ENCODE peak calls at places on chromosome 5, in seven cellular contexts. K is bronchial epithelial cell, X is kidney epithelial cell, B is AG09309, P is tibial artery, A is A549, Z is AG04449. W is an unnamed sample.

GRCh38 chr5:10288600-10289213 is 19.0 kb downstream of the CMBL start:
- DNase-seq in K (peak), B (no peak), A (no peak), P (no peak), X (peak), Z (no peak), W (no peak)

GRCh38 chr5:174723979-174724483 is 351 bp upstream of the MSX2 start:
- DNase-seq in A (peak), X (no peak), B (no peak), P (no peak), K (peak), Z (no peak), W (no peak)

GRCh38 chr5:80254767-80255424 is 952 bp downstream of the SERINC5 start:
- DNase-seq in P (no peak), K (peak), A (no peak), B (no peak), X (no peak), Z (no peak), W (no peak)

GRCh38 chr5:60495644-60496520 is 204.1 kb downstream of the DEPDC1B start:
- DNase-seq in B (no peak), Z (no peak), X (no peak), P (no peak), A (no peak), K (no peak), W (no peak)

GRCh38 chr5:87899109-87900100 is 369.2 kb downstream of the TMEM161B start:
- DNase-seq in X (no peak), P (no peak), K (no peak), B (no peak), Z (no peak), A (no peak), W (no peak)

GRCh38 chr5:149646564-149646963 is 65.3 kb downstream of the ARHGEF37 start:
- DNase-seq in X (no peak), Z (no peak), B (no peak), A (no peak), P (no peak), K (peak), W (no peak)

GRCh38 chr5:164188733-164189148 is 683.3 kb downstream of the MAT2B start:
- DNase-seq in X (no peak), B (no peak), K (no peak), Z (no peak), A (no peak), P (no peak), W (no peak)

GRCh38 chr5:20000416-20000815 is 12.4 kb upstream of the CDH18 start:
- DNase-seq in X (no peak), K (no peak), Z (no peak), B (no peak), A (no peak), P (no peak), W (no peak)

GRCh38 chr5:99060306-99061261 is 131.8 kb upstream of the CHD1 start:
- DNase-seq in X (no peak), P (peak), B (peak), A (peak), Z (no peak), K (peak), W (peak)

GRCh38 chr5:128144491-128144890 is 60.9 kb downstream of the SLC12A2 start:
- DNase-seq in P (no peak), Z (peak), X (peak), K (no peak), B (no peak), A (no peak), W (no peak)

GRCh38 chr5:180209137-180209581 is at the start of gene RASGEF1C:
- DNase-seq in X (no peak), B (no peak), K (peak), Z (no peak), A (peak), P (no peak), W (no peak)

GRCh38 chr5:74370168-74370567 is 270.4 kb downstream of the ENC1 start:
- DNase-seq in P (no peak), B (no peak), K (no peak), X (no peak), A (no peak), Z (no peak), W (no peak)

GRCh38 chr5:43120720-43121564 is at the start of gene ZNF131:
- DNase-seq in X (peak), P (peak), A (peak), K (peak), Z (peak), B (peak), W (peak)

GRCh38 chr5:18761801-18762200 is 1127.5 kb downstream of the TAF11L14 start:
- DNase-seq in P (no peak), Z (no peak), X (no peak), A (no peak), K (peak), B (no peak), W (no peak)

GRCh38 chr5:57435701-57436134 is 46.9 kb downstream of the ACTBL2 start:
- DNase-seq in K (peak), Z (peak), B (peak), A (peak), X (peak), P (no peak), W (peak)

GRCh38 chr5:176952531-176953193 is 53.5 kb upstream of the HK3 start:
- DNase-seq in X (no peak), A (no peak), Z (no peak), P (no peak), K (no peak), B (no peak), W (no peak)

GRCh38 chr5:140253985-140254384 is 48.9 kb downstream of the PFDN1 start:
- DNase-seq in Z (no peak), X (no peak), K (peak), P (no peak), A (peak), B (no peak), W (no peak)

GRCh38 chr5:119275873-119276214 is 80.0 kb upstream of the TNFAIP8 start:
- DNase-seq in P (no peak), Z (no peak), B (no peak), X (no peak), K (no peak), A (no peak), W (no peak)

GRCh38 chr5:169162407-169162806 is 138.5 kb downstream of the SLIT3 start:
- DNase-seq in K (peak), A (no peak), X (no peak), P (no peak), Z (no peak), B (peak), W (peak)

GRCh38 chr5:140112685-140113179 is 1.2 kb upstream of the PURA start:
- DNase-seq in A (no peak), B (no peak), X (no peak), Z (no peak), P (no peak), K (no peak), W (no peak)

GRCh38 chr5:151430731-151431130 is 16.7 kb upstream of the SLC36A1 start:
- DNase-seq in Z (no peak), X (no peak), B (no peak), P (no peak), K (no peak), A (no peak), W (no peak)

GRCh38 chr5:84634256-84634655 is 249.6 kb upstream of the EDIL3 start:
- DNase-seq in Z (no peak), A (no peak), K (peak), X (no peak), P (no peak), B (no peak), W (no peak)

GRCh38 chr5:177162379-177162778 is 28.8 kb downstream of the NSD1 start:
- DNase-seq in Z (no peak), K (peak), P (no peak), A (no peak), B (no peak), X (no peak), W (no peak)

GRCh38 chr5:109852371-109853160 is 162.8 kb downstream of the MAN2A1 start:
- DNase-seq in B (no peak), X (no peak), Z (no peak), P (no peak), K (no peak), A (no peak), W (no peak)

GRCh38 chr5:158953929-158954534 is 145.7 kb downstream of the EBF1 start:
- DNase-seq in K (no peak), B (no peak), X (no peak), A (no peak), P (no peak), Z (no peak), W (no peak)

GRCh38 chr5:146052780-146053179 is 52.6 kb downstream of the PLAC8L1 start:
- DNase-seq in A (no peak), K (no peak), P (no peak), B (no peak), Z (no peak), X (no peak), W (no peak)

GRCh38 chr5:68958428-68958827 is 135.4 kb upstream of the SLC30A5 start:
- DNase-seq in A (no peak), X (no peak), P (no peak), B (no peak), K (no peak), Z (no peak), W (no peak)

GRCh38 chr5:78294250-78295034 is at the start of gene AP3B1:
- DNase-seq in X (peak), B (peak), Z (peak), A (peak), K (peak), P (peak), W (peak)

GRCh38 chr5:160390787-160391696 is 8.8 kb downstream of the FAM200C start:
- DNase-seq in Z (no peak), K (peak), A (peak), B (no peak), X (no peak), P (no peak), W (no peak)

GRCh38 chr5:56861893-56862485 is 46.6 kb downstream of the MAP3K1 start:
- DNase-seq in A (no peak), X (no peak), P (no peak), B (no peak), Z (no peak), K (peak), W (no peak)

GRCh38 chr5:94983861-94984535 is 300.9 kb downstream of the MCTP1 start:
- DNase-seq in Z (peak), X (no peak), A (no peak), P (no peak), B (peak), K (peak), W (no peak)

GRCh38 chr5:180692426-180692825 is 43.0 kb upstream of the FLT4 start:
- DNase-seq in B (no peak), A (no peak), K (no peak), P (no peak), X (no peak), Z (no peak), W (no peak)

GRCh38 chr5:179378116-179378440 is 32.8 kb upstream of the ADAMTS2 start:
- DNase-seq in X (no peak), K (no peak), Z (no peak), P (no peak), B (no peak), A (no peak), W (no peak)

GRCh38 chr5:94432499-94432898 is 185.9 kb downstream of the KIAA0825 start:
- DNase-seq in K (peak), X (no peak), P (no peak), Z (no peak), A (no peak), B (peak), W (no peak)

GRCh38 chr5:139709587-139710369 is 61.6 kb downstream of the CXXC5 start:
- DNase-seq in B (no peak), P (no peak), Z (no peak), K (no peak), A (no peak), X (no peak), W (no peak)

GRCh38 chr5:75512383-75513074 is 838 bp downstream of the POLK start:
- DNase-seq in A (no peak), P (no peak), K (no peak), X (no peak), B (no peak), Z (no peak), W (no peak)

GRCh38 chr5:88515881-88516819 is 247.5 kb upstream of the TMEM161B start:
- DNase-seq in Z (no peak), B (no peak), X (no peak), P (no peak), A (no peak), K (peak), W (no peak)

GRCh38 chr5:176388003-176388340 is 426 bp downstream of the NOP16 start:
- DNase-seq in X (no peak), Z (no peak), P (no peak), K (no peak), B (no peak), A (peak), W (no peak)

DNA sequence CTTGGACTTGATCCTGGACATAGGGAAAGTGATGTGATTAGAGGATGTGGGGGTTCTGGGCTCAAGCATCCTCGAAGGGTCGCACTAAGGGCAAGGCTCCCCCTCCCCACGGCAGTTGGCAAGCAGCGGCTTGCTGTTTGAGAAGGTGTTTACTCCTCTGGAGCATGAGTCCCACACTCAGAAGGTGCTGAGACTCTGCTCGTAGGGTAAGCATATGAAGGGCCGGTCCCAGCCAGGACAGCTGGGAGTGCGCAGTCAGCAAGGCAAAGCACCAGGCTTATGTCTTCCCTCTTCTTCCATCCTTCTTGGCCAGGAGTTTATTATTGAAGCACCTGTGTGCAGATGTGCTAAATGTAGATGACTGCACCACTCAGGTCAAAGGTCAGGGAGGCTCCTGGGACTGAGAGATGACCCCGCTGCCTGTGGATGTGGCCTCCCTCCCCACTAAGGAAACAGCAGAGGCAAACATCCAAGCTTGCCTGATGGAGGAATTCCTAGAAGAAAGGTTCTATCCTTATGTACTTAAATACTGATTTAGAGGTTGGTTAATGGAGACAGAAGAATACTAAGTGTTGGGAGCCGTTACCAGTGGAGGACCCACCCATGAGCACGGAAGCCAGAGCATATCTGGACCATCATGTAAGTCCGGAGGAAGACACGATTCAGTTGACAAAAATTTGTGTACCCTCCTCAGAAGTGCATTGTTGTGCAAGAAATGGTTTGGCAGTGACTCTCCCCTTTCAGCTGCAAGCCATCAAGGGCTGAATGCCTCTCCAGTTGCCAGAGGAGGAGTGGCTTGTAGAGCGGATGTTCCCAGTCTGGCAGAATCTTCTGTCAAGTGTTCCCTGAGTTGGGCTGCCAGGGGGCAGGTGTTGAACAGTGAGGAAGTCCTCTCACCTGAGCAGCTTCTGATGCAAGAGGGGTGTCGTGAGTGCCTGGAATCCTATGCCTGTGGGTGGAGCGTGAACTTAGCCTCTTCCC is 27.2 kb upstream of the CDKN2AIPNL start:
- DNase-seq in X (peak), A (peak), B (peak), Z (peak), K (peak), P (peak), W (peak)
- H3K4me3 ChIP-seq in X (no peak), A (no peak), B (no peak), Z (no peak), K (no peak), P (no peak), W (no peak)

DNA sequence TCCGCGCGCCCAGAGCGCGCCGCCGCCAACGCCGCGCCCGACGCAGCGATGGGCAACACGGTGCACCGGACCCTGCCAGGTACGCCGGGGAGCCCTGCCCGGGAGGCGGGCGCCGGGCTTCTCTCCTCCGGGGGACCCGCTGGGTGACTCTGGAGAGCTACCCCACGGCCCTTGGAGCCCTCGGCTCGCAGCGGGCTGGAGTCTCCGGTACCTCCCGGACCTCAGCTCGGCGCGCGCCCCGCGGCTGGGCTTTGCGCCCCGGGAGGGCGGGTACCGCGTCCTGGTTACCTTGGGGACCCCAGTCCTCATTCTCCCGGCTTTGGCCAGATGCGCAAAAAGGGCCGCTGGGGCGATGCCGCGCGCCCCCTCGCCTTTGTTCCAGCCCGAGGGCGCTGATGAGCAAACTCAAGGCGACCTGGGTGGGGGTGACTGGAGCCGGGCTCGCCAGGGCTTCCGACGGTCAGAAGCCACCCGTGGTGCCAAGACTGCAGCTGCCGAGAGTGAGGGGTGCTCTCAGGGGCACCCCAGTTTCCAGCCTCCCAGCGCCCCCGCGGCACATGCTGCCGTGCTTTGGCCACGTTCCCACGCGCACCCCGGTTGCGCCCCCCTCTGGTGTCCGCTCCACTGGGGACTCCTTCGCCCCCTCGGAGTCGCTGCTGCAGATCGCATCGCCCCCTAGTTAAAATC is 439 bp downstream of the NEURL1B start:
- DNase-seq in A (peak), Z (no peak), P (no peak), X (no peak), B (no peak), K (no peak), W (no peak)
- TF ChIP-seq CTCF in A (peak), Z (no peak), P (no peak), X (peak), B (no peak), K (peak), W (no peak)

DNA sequence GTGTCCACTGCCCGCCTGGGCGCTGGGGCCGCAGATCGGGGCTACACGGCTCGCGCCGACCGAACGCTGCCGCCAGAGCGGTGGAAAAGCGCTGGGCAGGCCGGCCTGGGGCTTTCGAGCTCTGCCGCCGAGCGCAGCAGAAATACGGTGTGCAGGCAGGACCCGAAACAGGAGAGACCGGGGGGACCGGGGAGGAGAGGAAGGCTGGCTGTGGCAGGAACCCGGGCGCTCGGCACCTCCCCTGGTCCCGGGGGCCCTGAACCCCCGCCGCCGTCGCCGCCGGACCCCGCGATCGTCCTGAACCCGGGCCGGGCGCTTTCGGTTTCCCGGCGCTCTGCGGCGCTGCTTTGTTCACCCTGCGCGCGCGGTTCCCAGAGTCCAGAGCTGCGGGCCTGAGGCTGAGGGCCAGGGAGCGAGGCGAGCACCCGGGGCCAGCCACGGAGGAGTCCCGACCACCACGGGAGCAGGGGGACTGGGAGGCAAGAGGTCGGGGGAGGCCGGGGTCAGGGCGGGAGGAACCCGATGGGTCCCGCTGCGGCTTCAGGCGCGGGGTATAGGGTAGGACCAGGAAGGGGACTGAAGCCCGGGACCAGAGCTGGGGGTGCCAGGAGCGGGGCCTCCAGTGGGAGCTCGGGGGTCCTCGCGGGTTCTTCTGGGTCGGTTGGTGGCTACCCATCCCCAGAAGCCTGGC is 12.0 kb downstream of the IRX2 start:
- DNase-seq in P (peak), K (no peak), X (no peak), Z (no peak), B (no peak), A (no peak), W (no peak)
- H3K4me3 ChIP-seq in P (peak), K (peak), X (peak), Z (peak), B (peak), A (peak), W (peak)

DNA sequence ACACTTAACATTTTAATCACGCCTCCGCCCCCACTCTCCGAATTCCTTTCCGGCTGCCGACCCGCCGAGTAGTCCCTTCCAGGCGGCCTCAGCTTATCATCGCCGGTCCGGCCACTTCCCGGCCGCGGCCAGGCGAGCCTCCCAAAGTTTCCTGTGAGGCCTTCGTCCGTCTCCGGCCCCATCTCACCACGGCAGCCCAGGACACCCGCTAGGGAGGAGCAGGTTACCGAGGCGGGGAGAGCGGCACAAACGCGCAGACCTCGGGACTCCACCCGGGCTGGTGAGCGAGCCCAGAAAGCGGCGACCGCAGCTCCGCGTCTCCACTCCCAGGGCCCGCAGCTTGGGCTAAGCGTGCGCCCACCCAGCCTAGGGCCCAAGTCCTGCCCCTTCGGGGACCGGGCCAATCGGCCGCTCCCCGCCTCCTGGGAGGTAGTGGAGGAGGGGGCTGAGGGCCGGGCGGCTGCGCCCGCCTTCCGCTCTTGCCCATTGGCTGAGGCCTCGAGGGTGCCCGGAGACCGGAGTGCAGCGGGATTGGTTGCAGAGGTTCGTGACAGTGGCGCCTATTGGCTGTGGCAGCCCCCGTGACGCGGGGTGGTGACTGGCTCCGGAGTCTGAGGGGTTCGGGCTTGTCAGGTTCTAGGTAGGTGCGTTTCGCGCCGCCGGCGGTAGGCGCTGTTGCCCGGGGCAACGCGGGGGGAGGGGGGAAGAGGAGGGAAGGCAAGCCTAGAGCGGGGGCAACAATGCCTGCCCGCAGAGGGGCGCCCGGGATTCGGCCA is 845 bp downstream of the FER start:
- DNase-seq in A (peak), K (peak), P (peak), Z (peak), B (peak), X (peak), W (peak)
- TF ChIP-seq CTCF in A (peak), K (no peak), P (peak), Z (peak), B (no peak), X (peak), W (no peak)

GRCh38 chr5:4561403-4561802 is 578.7 kb upstream of the ADAMTS16 start:
- DNase-seq in P (no peak), K (no peak), B (no peak), X (no peak), A (no peak), Z (no peak), W (no peak)

GRCh38 chr5:4563400-4563799 is 576.7 kb upstream of the ADAMTS16 start:
- DNase-seq in X (peak), K (peak), A (peak), Z (no peak), P (no peak), B (no peak), W (no peak)
- H3K4me3 ChIP-seq in X (no peak), K (no peak), A (no peak), Z (no peak), P (no peak), B (no peak), W (no peak)

W was measured in HFF-Myc.